ENCODE peak calls at places on chromosomes 6 and 20, in six cellular contexts. T is heart right ventricle, B is fibroblast of the aortic adventitia, W is mesothelial cell of epicardium, Q is NT2/D1, E is ELR. G is an unnamed sample.

GRCh38 chr6:56756219-56756789 is 113.6 kb upstream of the DST start:
- DNase-seq in T (no peak), B (no peak), W (no peak), Q (no peak), E (no peak), G (no peak)

GRCh38 chr6:63272397-63272796 is 47.4 kb downstream of the LGSN start:
- DNase-seq in T (no peak), B (peak), W (no peak), Q (no peak), E (peak), G (no peak)

GRCh38 chr20:53847118-53847842 is 223.1 kb downstream of the BCAS1 start:
- DNase-seq in T (no peak), B (no peak), W (no peak), Q (no peak), E (no peak), G (no peak)

GRCh38 chr6:118876814-118877213 is 17.1 kb upstream of the ASF1A start:
- DNase-seq in T (no peak), B (peak), W (no peak), Q (no peak), E (peak), G (no peak)

GRCh38 chr20:884983-885952 is 30.9 kb downstream of the ANGPT4 start:
- DNase-seq in T (no peak), B (peak), W (peak), Q (peak), E (peak), G (no peak)

GRCh38 chr6:94623586-94623985 is 953.7 kb upstream of the MANEA start:
- DNase-seq in T (no peak), B (no peak), W (no peak), Q (no peak), E (no peak), G (no peak)

GRCh38 chr6:26031151-26031594 is 56.1 kb upstream of the HFE start:
- DNase-seq in T (no peak), B (no peak), W (no peak), Q (no peak), E (peak), G (no peak)

GRCh38 chr6:90460067-90460466 is 126.8 kb downstream of the MAP3K7 start:
- DNase-seq in T (no peak), B (no peak), W (no peak), Q (no peak), E (no peak), G (no peak)

GRCh38 chr6:84667252-84668213 is 96.9 kb downstream of the TBX18 start:
- DNase-seq in T (no peak), B (peak), W (no peak), Q (no peak), E (no peak), G (no peak)

GRCh38 chr6:44045672-44046015 is 81.6 kb downstream of the MRPL14 start:
- DNase-seq in T (peak), B (peak), W (no peak), Q (no peak), E (no peak), G (no peak)

GRCh38 chr20:44136579-44136978 is 50.4 kb downstream of the JPH2 start:
- DNase-seq in T (no peak), B (no peak), W (no peak), Q (no peak), E (no peak), G (no peak)

GRCh38 chr20:258963-259362 is 1.4 kb downstream of the DEFB132 start:
- DNase-seq in T (no peak), B (peak), W (no peak), Q (no peak), E (peak), G (no peak)

GRCh38 chr6:159974932-159975331 is 6.0 kb downstream of the IGF2R start:
- DNase-seq in T (no peak), B (no peak), W (no peak), Q (no peak), E (no peak), G (no peak)

GRCh38 chr6:37302086-37302686 is 44.2 kb upstream of the TMEM217 start:
- DNase-seq in T (no peak), B (no peak), W (no peak), Q (no peak), E (no peak), G (no peak)

GRCh38 chr6:77136086-77136485 is 327.2 kb downstream of the HTR1B start:
- DNase-seq in T (no peak), B (peak), W (no peak), Q (no peak), E (peak), G (no peak)

GRCh38 chr6:43407296-43407695 is 20.0 kb upstream of the ABCC10 start:
- DNase-seq in T (no peak), B (no peak), W (no peak), Q (no peak), E (no peak), G (no peak)

GRCh38 chr20:46835418-46835817 is 59.2 kb upstream of the EYA2 start:
- DNase-seq in T (no peak), B (no peak), W (no peak), Q (no peak), E (peak), G (no peak)

GRCh38 chr6:165922309-165922794 is 245.3 kb downstream of the TBXT start:
- DNase-seq in T (no peak), B (peak), W (no peak), Q (no peak), E (peak), G (no peak)

GRCh38 chr6:42029062-42029685 is 21.1 kb upstream of the TAF8 start:
- DNase-seq in T (no peak), B (no peak), W (no peak), Q (no peak), E (no peak), G (no peak)

GRCh38 chr6:117206951-117207687 is 58.2 kb upstream of the VGLL2 start:
- DNase-seq in T (peak), B (no peak), W (no peak), Q (no peak), E (peak), G (no peak)

GRCh38 chr6:82362868-82363267 is 749 bp upstream of the TPBG start:
- DNase-seq in T (peak), B (peak), W (no peak), Q (no peak), E (peak), G (no peak)

GRCh38 chr20:39641423-39641822 is 679.3 kb downstream of the DHX35 start:
- DNase-seq in T (no peak), B (no peak), W (no peak), Q (no peak), E (no peak), G (no peak)

GRCh38 chr6:86706449-86706848 is 230.9 kb upstream of the HTR1E start:
- DNase-seq in T (no peak), B (no peak), W (no peak), Q (peak), E (no peak), G (no peak)

GRCh38 chr6:39543117-39543516 is 182.1 kb downstream of the KIF6 start:
- DNase-seq in T (peak), B (peak), W (no peak), Q (no peak), E (no peak), G (no peak)

GRCh38 chr20:34473262-34473883 is 42.8 kb upstream of the DYNLRB1 start:
- DNase-seq in T (peak), B (peak), W (peak), Q (peak), E (peak), G (peak)

GRCh38 chr20:44532981-44533331 is 11.1 kb upstream of the SERINC3 start:
- DNase-seq in T (no peak), B (peak), W (no peak), Q (no peak), E (peak), G (no peak)

GRCh38 chr20:53174454-53174853 is 202.3 kb downstream of the TSHZ2 start:
- DNase-seq in T (no peak), B (no peak), W (no peak), Q (no peak), E (no peak), G (no peak)

GRCh38 chr6:34709386-34709785 is 12.8 kb upstream of the ILRUN start:
- DNase-seq in T (peak), B (peak), W (no peak), Q (no peak), E (no peak), G (no peak)

GRCh38 chr6:13012977-13013680 is 296.6 kb downstream of the PHACTR1 start:
- DNase-seq in T (peak), B (no peak), W (peak), Q (peak), E (peak), G (no peak)

GRCh38 chr20:3651204-3651970 is 11.8 kb downstream of the GFRA4 start:
- DNase-seq in T (no peak), B (no peak), W (no peak), Q (no peak), E (no peak), G (no peak)

GRCh38 chr6:149852180-149852579 is 12.0 kb downstream of the LRP11 start:
- DNase-seq in T (no peak), B (peak), W (no peak), Q (no peak), E (peak), G (no peak)